ENCODE peak calls at places on chromosome 3, in seven cellular contexts. C is mesothelial cell of epicardium, H is fibroblast of lung, F is GM06990, R is GM13977, D is RWPE1, T is GM13976. Z is an unnamed sample.

GRCh38 chr3:162810776-162811175 is 1314.2 kb downstream of the OTOL1 start:
- DNase-seq in T (no peak), R (no peak), C (no peak), H (no peak), D (no peak), F (no peak), Z (no peak)

GRCh38 chr3:100802126-100802525 is 92.8 kb downstream of the TFG start:
- DNase-seq in T (no peak), D (no peak), F (no peak), C (no peak), R (no peak), H (peak), Z (no peak)

GRCh38 chr3:148840419-148840818 is 12.8 kb downstream of the CPB1 start:
- DNase-seq in F (no peak), H (no peak), D (no peak), C (no peak), T (no peak), R (no peak), Z (no peak)

GRCh38 chr3:128457918-128458317 is 8.8 kb downstream of the DNAJB8 start:
- DNase-seq in T (no peak), F (no peak), C (no peak), D (no peak), H (no peak), R (no peak), Z (no peak)

GRCh38 chr3:178140491-178140890 is 395.7 kb upstream of the KCNMB2 start:
- DNase-seq in F (no peak), C (no peak), D (no peak), T (no peak), R (no peak), H (peak), Z (no peak)

GRCh38 chr3:114119776-114120175 is 59.1 kb downstream of the DRD3 start:
- DNase-seq in T (no peak), D (no peak), R (no peak), C (no peak), H (peak), F (no peak), Z (no peak)

GRCh38 chr3:177463863-177464262 is 266.6 kb upstream of the TBL1XR1 start:
- DNase-seq in F (no peak), T (no peak), D (no peak), C (no peak), R (no peak), H (peak), Z (no peak)

GRCh38 chr3:42906905-42907183 is 902 bp downstream of the ZNF662 start:
- DNase-seq in H (no peak), C (no peak), T (no peak), D (no peak), R (no peak), F (no peak), Z (no peak)

GRCh38 chr3:111735271-111735758 is 123.8 kb upstream of the PHLDB2 start:
- DNase-seq in F (no peak), H (peak), C (no peak), R (no peak), D (peak), T (no peak), Z (no peak)

GRCh38 chr3:147572970-147573340 is 163.8 kb downstream of the ZIC1 start:
- DNase-seq in D (peak), R (no peak), T (no peak), H (no peak), F (no peak), C (no peak), Z (no peak)

GRCh38 chr3:108804437-108804836 is 18.1 kb upstream of the TRAT1 start:
- DNase-seq in T (no peak), R (no peak), F (no peak), H (peak), D (no peak), C (no peak), Z (no peak)

GRCh38 chr3:71304684-71305083 is 278.8 kb downstream of the FOXP1 start:
- DNase-seq in C (no peak), F (no peak), H (no peak), D (no peak), T (no peak), R (no peak), Z (no peak)
- TF ChIP-seq CTCF in C (no peak), F (no peak), H (peak), D (no peak), T (no peak), R (peak), Z (peak)

GRCh38 chr3:136545664-136546266 is 206.4 kb downstream of the STAG1 start:
- DNase-seq in R (no peak), T (no peak), C (no peak), F (no peak), D (no peak), H (no peak), Z (no peak)
- TF ChIP-seq CTCF in R (peak), T (no peak), C (no peak), F (no peak), D (no peak), H (peak), Z (no peak)

GRCh38 chr3:121488628-121489027 is 57.2 kb downstream of the POLQ start:
- DNase-seq in D (peak), H (no peak), T (no peak), R (no peak), C (no peak), F (no peak), Z (no peak)
- TF ChIP-seq CTCF in D (no peak), H (no peak), T (no peak), R (no peak), C (no peak), F (no peak), Z (no peak)

GRCh38 chr3:60431599-60431958 is 819.7 kb downstream of the FHIT start:
- DNase-seq in H (peak), F (no peak), T (no peak), C (no peak), D (no peak), R (no peak), Z (no peak)
- TF ChIP-seq CTCF in H (peak), F (no peak), T (no peak), C (no peak), D (no peak), R (no peak), Z (no peak)

DNA sequence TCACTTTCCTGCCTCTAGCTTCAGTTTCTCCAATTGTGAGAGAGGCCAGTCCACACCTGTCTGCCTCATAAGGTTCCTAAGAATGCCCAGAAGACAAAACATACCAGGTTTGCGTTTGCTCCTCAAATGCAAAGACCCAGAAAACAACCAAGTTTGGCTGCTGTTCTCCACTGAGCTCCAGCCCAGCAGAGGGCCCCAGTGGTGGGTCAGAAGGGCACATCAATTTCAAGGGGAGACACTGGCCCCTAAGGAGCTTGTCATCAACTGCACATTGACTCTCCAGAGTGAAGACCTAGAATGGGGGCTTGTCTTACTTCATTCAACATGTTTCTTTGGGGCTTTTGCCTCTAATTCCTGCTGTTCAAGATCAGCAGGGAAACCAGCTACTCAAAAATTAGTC is 127.9 kb upstream of the SLC6A11 start:
- DNase-seq in C (no peak), H (no peak), R (no peak), F (no peak), D (no peak), T (no peak), Z (no peak)
- TF ChIP-seq CTCF in C (no peak), H (no peak), R (no peak), F (peak), D (no peak), T (no peak), Z (no peak)

GRCh38 chr3:10279384-10280176 is 13.2 kb downstream of the GHRL start:
- DNase-seq in D (no peak), F (no peak), T (no peak), H (no peak), R (no peak), C (no peak), Z (no peak)
- TF ChIP-seq CTCF in D (no peak), F (no peak), T (no peak), H (no peak), R (no peak), C (no peak), Z (no peak)

GRCh38 chr3:53589201-53589600 is 94.8 kb downstream of the CACNA1D start:
- DNase-seq in R (no peak), H (no peak), D (no peak), F (no peak), C (no peak), T (no peak), Z (no peak)

GRCh38 chr3:53588122-53588521 is 93.7 kb downstream of the CACNA1D start:
- DNase-seq in F (no peak), H (no peak), D (no peak), T (no peak), R (no peak), C (no peak), Z (no peak)

GRCh38 chr3:53583161-53583690 is 88.8 kb downstream of the CACNA1D start:
- DNase-seq in F (no peak), D (no peak), H (no peak), C (no peak), R (no peak), T (no peak), Z (no peak)

GRCh38 chr3:53581671-53582070 is 87.3 kb downstream of the CACNA1D start:
- DNase-seq in T (no peak), C (no peak), D (no peak), R (no peak), F (no peak), H (peak), Z (no peak)

DNA sequence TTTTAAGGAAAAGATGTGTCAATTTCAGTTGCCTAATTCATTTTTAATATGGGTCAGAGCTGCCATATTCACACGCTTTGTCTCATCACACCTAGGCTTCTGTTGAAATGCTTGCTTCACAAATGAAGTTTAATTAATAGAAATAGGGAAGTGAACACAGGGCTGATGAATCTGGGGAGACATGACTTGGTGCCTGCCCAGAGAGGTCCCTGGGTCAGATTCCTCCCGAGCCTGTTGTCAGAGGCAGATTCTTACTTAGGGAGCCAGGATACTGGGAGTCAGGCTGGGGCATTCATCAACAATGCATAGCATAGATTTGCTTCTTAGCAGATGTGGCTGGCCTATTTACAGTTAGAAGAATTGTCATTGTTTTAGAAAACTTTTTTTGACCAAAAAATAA is 90.6 kb downstream of the CACNA1D start:
- DNase-seq in H (no peak), C (no peak), D (no peak), F (no peak), R (no peak), T (no peak), Z (no peak)
- TF ChIP-seq CTCF in H (no peak), C (no peak), D (no peak), F (no peak), R (no peak), T (no peak), Z (no peak)

DNA sequence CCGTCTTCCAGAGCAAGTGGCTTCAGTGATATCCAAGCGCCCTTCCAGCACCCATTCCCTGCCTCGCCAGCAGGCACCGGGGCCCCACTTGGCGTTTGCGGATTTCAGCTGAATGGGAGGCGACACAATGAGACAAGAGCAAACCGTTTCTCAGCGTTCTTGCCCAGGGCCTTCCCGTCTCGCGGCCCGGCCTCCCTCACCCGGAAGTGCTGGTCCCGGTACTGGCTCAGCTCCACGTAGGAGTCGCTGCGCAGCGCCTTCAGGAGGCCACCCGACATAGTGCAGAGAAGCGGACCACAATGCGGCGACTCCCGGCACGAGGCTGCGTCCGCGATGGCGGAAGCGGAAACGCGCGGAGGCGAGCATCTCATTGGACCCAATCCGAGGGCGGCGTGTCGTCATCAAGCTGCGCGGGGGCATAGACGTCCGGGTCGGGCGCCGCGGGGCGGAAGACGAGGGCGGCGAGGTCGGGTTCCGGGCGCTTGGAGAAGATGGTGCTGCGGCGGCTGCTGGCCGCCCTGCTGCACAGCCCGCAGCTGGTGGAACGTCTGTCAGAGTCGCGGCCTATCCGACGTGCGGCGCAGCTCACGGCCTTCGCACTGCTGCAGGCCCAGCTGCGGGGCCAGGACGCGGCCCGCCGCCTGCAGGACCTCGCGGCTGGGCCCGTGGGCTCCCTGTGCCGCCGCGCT is at the start of gene NCBP2:
- DNase-seq in D (peak), C (peak), H (peak), T (peak), R (peak), F (peak), Z (peak)
- TF ChIP-seq CTCF in D (peak), C (peak), H (peak), T (peak), R (peak), F (peak), Z (peak)

DNA sequence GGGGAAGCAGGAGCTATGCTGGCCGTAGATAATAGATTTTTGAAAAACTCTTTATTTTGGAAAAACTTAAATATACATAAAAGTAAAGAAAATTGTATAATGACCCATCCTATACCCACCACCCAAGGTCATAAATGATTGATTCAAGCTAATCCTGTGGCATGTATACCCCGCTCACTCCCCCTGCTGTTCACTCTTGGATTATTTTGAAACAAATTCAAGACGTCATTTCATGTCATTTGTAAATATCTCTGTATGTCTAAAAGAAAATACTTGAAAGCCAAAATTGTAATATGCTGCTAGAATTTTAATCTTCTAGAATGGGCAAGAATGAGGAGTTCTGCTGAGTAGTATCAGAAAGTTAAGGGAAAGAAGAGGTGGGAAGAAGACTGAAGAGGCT is 241.7 kb downstream of the FEZF2 start:
- DNase-seq in H (no peak), F (no peak), T (no peak), C (no peak), R (no peak), D (no peak), Z (no peak)
- TF ChIP-seq CTCF in H (peak), F (peak), T (no peak), C (peak), R (peak), D (no peak), Z (peak)

GRCh38 chr3:39933986-39934693 is 124.7 kb downstream of the MYRIP start:
- DNase-seq in T (no peak), C (no peak), D (no peak), R (no peak), F (no peak), H (no peak), Z (no peak)
- TF ChIP-seq CTCF in T (no peak), C (no peak), D (no peak), R (no peak), F (no peak), H (no peak), Z (no peak)

Z was measured in type B pancreatic cell.